ENCODE peak calls at places on chromosomes 4 and X, in nine cellular contexts. X is GM20000, H is spleen, R is retinal pigment epithelial cell, W is progenitor cell of endocrine pancreas, P is heart right ventricle, E is transverse colon, M is AG04450, C is fibroblast of pulmonary artery. L is an unnamed sample.

GRCh38 chr4:188434686-188435085 is 295.4 kb downstream of the TRIML1 start:
- DNase-seq in P (no peak), C (no peak), H (no peak), R (no peak), X (no peak), W (no peak), M (no peak), E (no peak), L (no peak)

GRCh38 chr4:36332023-36332781 is 50.8 kb downstream of the DTHD1 start:
- DNase-seq in C (no peak), M (no peak), W (no peak), P (no peak), R (no peak), X (no peak), H (no peak), E (no peak), L (no peak)

GRCh38 chrX:115584715-115585114 is 23.7 kb downstream of the PLS3 start:
- DNase-seq in M (no peak), R (no peak), W (no peak), X (no peak), C (peak; percentile 46), H (no peak), P (no peak), E (no peak), L (no peak)

GRCh38 chr4:172553216-172553615 is 615.4 kb upstream of the GALNT7 start:
- DNase-seq in X (no peak), C (peak; percentile 6), P (no peak), E (no peak), M (no peak), W (no peak), H (no peak), R (no peak), L (no peak)

GRCh38 chrX:153646620-153647373 is at the start of gene DUSP9:
- DNase-seq in H (peak; percentile 76), P (no peak), X (peak; percentile 48), C (peak; percentile 16), E (no peak), M (no peak), R (no peak), W (peak; percentile 58), L (no peak)

GRCh38 chr4:117900832-117901231 is 133.5 kb upstream of the NDST3 start:
- DNase-seq in E (no peak), C (no peak), M (no peak), X (no peak), P (no peak), W (no peak), H (no peak), R (no peak), L (no peak)

GRCh38 chr4:118842055-118842454 is 6.1 kb upstream of the SEC24D start:
- DNase-seq in R (peak; percentile 39), W (no peak), P (no peak), H (no peak), M (no peak), C (peak; percentile 17), E (no peak), X (no peak), L (no peak)

GRCh38 chr4:24763631-24764302 is 31.6 kb upstream of the SOD3 start:
- DNase-seq in X (no peak), W (no peak), C (peak; percentile 53), P (no peak), R (peak; percentile 86), H (no peak), M (peak; percentile 33), E (no peak), L (peak; percentile 30)

GRCh38 chr4:166538491-166539005 is 665.5 kb downstream of the TLL1 start:
- DNase-seq in C (no peak), W (no peak), R (no peak), E (no peak), X (no peak), P (no peak), M (no peak), H (no peak), L (no peak)

GRCh38 chrX:41421071-41421729 is 25.9 kb upstream of the NYX start:
- DNase-seq in E (no peak), R (no peak), C (no peak), H (no peak), X (no peak), W (no peak), M (no peak), P (no peak), L (no peak)

GRCh38 chr4:138311771-138312535 is 69.8 kb upstream of the SLC7A11 start:
- DNase-seq in C (peak; percentile 31), H (no peak), E (no peak), W (no peak), M (no peak), P (no peak), X (no peak), R (no peak), L (no peak)

GRCh38 chr4:163613375-163613774 is 118.9 kb downstream of the TMA16 start:
- DNase-seq in R (no peak), P (no peak), W (no peak), H (no peak), M (no peak), X (no peak), E (no peak), C (no peak), L (no peak)

GRCh38 chr4:186832906-186833305 is 109.2 kb upstream of the FAT1 start:
- DNase-seq in E (no peak), P (no peak), X (no peak), W (no peak), C (peak; percentile 79), M (no peak), H (no peak), R (no peak), L (no peak)

GRCh38 chr4:117983541-117984451 is 50.5 kb upstream of the NDST3 start:
- DNase-seq in M (no peak), P (no peak), H (no peak), E (no peak), C (peak; percentile 0), R (no peak), X (no peak), W (no peak), L (no peak)

GRCh38 chrX:123173833-123174232 is 10.2 kb upstream of the GRIA3 start:
- DNase-seq in W (no peak), M (no peak), C (no peak), E (no peak), X (no peak), H (no peak), R (no peak), P (no peak), L (no peak)
- TF ChIP-seq CTCF in W (peak; percentile 27), M (no peak), C (peak; percentile 5), E (no peak), X (no peak), H (no peak), R (peak; percentile 38), P (no peak), L (no peak)

GRCh38 chr4:127782025-127782274 is 172 bp upstream of the HSPA4L start:
- DNase-seq in R (peak; percentile 50), M (peak; percentile 49), P (peak; percentile 82), H (peak; percentile 92), E (peak; percentile 87), W (no peak), X (peak; percentile 95), C (peak; percentile 86), L (peak; percentile 96)

GRCh38 chr4:127783026-127783769 is 1.1 kb downstream of the HSPA4L start:
- DNase-seq in X (peak; percentile 50), H (peak; percentile 73), R (peak; percentile 71), W (peak; percentile 22), P (peak; percentile 80), M (no peak), C (peak; percentile 77), E (peak; percentile 65), L (no peak)

GRCh38 chr4:127781303-127782024 is 658 bp upstream of the HSPA4L start:
- DNase-seq in E (peak; percentile 49), W (peak; percentile 26), H (no peak), P (peak; percentile 47), X (no peak), M (no peak), C (peak; percentile 52), R (no peak), L (no peak)

GRCh38 chr4:127783971-127784519 is 1.9 kb downstream of the HSPA4L start:
- DNase-seq in C (no peak), E (no peak), H (no peak), W (no peak), X (no peak), P (no peak), R (no peak), M (no peak), L (no peak)

DNA sequence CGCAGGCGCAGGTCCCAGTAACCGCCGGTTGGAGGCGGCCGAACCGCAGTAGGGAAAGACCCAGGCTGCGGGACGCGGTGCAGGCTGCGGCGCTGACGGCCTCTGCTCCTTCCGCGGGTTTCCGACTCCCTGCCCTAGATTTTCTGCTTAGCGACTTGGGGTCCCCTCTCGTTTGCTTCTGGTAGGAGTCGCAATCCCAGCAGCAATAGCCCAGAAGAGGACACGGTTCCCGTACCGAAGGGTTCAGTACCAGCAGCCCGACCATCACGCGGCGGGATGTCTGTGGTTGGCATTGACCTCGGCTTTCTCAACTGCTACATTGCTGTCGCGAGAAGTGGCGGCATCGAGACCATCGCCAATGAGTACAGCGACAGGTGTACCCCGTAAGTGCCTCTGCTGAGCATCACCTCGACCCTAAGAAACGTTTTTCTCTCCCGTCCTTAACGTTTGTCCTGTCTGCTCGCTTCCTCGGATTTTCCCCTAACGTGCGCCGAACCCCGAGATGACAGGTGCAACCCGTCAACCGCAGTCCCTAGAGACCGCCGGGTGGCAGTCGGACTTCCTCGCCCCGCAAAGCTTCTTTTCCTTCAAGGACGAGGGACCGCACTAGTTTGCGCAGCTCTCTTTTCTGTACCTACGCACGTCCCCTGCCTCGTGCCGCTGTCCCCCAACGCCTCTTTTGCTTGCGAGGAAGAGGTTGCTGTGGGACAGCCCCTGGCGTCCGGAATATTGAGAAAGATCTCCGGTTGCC is at the start of gene HSPA4L:
- DNase-seq in M (no peak), W (peak; percentile 78), P (peak; percentile 67), E (peak; percentile 31), R (peak; percentile 28), C (peak; percentile 64), H (peak; percentile 82), X (peak; percentile 67), L (no peak)
- TF ChIP-seq CTCF in M (peak; percentile 31), W (peak; percentile 38), P (peak; percentile 56), E (peak; percentile 28), R (peak; percentile 28), C (no peak), H (peak; percentile 26), X (no peak), L (peak; percentile 53)

GRCh38 chr4:185099024-185099682 is 43.9 kb upstream of the SLC25A4 start:
- DNase-seq in X (no peak), C (peak; percentile 30), P (no peak), H (no peak), M (no peak), E (no peak), W (no peak), R (no peak), L (no peak)
- TF ChIP-seq CTCF in X (no peak), C (peak; percentile 25), P (no peak), H (no peak), M (no peak), E (no peak), W (no peak), R (no peak), L (no peak)

DNA sequence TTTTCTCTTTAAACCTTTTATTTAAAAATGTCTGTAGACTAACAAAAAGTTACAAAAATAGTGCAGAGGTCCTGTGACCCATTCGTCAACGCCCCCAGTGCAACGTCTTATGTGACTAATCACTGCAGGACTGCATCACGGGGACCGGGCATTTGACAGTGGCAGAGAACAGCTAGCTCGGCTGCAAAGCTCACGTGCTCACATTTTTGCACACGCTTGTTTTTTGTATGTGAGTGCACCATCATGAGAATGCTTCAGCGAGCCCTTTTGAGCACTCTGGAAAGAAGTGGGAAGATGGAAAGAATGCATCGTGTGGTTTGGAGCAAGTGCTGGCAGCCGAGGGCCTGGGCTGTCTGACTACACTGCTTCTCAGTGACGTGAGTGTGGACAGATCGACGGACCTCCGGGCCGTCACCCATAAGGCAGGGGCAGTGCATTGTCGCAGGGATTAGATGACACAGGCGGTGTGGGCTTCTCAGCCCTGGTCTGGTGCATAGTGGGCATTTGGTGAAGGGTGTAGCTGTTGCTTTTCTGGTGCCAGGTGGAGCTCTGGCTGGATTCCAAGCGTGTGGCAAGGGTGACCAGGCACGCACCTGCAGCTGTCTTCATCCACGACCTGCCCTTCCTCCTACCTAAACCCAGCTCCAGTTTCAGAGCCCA is 17.7 kb downstream of the SPON2 start:
- DNase-seq in E (peak; percentile 55), P (no peak), X (no peak), W (no peak), M (peak; percentile 15), C (no peak), H (no peak), R (peak; percentile 82), L (no peak)
- TF ChIP-seq CTCF in E (no peak), P (no peak), X (no peak), W (no peak), M (no peak), C (no peak), H (no peak), R (no peak), L (no peak)

L was measured in osteocyte.